ENCODE peak calls at places on chromosomes 3 and 15, in five cellular contexts. One of them, this sample, is unnamed.

GRCh38 chr15:73394782-73395181 is 26.0 kb upstream of the HCN4 start:
- DNase-seq in nucleus accumbens: no peak
- DNase-seq in amygdala: no peak
- DNase-seq in DND-41: no peak
- DNase-seq in NCI-H1436: no peak
- DNase-seq in this sample: no peak

GRCh38 chr3:105429034-105429762 is 62.5 kb downstream of the ALCAM start:
- DNase-seq in NCI-H1436: no peak
- DNase-seq in amygdala: no peak
- DNase-seq in DND-41: no peak
- DNase-seq in nucleus accumbens: no peak
- DNase-seq in this sample: no peak

GRCh38 chr15:88650556-88650955 is 11.7 kb downstream of the ISG20 start:
- DNase-seq in nucleus accumbens: no peak
- DNase-seq in NCI-H1436: no peak
- DNase-seq in DND-41: no peak
- DNase-seq in amygdala: no peak
- DNase-seq in this sample: no peak

GRCh38 chr15:31004220-31004733 is 12.8 kb upstream of the MTMR10 start:
- DNase-seq in NCI-H1436: no peak
- DNase-seq in nucleus accumbens: no peak
- DNase-seq in amygdala: no peak
- DNase-seq in DND-41: no peak
- DNase-seq in this sample: no peak

GRCh38 chr15:66156310-66156975 is 97.1 kb downstream of the MEGF11 start:
- DNase-seq in DND-41: no peak
- DNase-seq in nucleus accumbens: no peak
- DNase-seq in NCI-H1436: no peak
- DNase-seq in amygdala: no peak
- DNase-seq in this sample: no peak

GRCh38 chr3:50258979-50259378 is 10.0 kb upstream of the SEMA3B start:
- DNase-seq in nucleus accumbens: no peak
- DNase-seq in NCI-H1436: no peak
- DNase-seq in DND-41: no peak
- DNase-seq in amygdala: no peak
- DNase-seq in this sample: no peak

GRCh38 chr3:128133273-128133883 is 9.8 kb upstream of the RUVBL1 start:
- DNase-seq in nucleus accumbens: no peak
- DNase-seq in NCI-H1436: peak
- DNase-seq in DND-41: peak
- DNase-seq in amygdala: no peak
- DNase-seq in this sample: no peak

GRCh38 chr3:195160257-195160898 is 110.6 kb downstream of the XXYLT1 start:
- DNase-seq in DND-41: no peak
- DNase-seq in NCI-H1436: no peak
- DNase-seq in amygdala: no peak
- DNase-seq in nucleus accumbens: no peak
- DNase-seq in this sample: no peak

GRCh38 chr15:96792216-96792615 is 461.7 kb downstream of the NR2F2 start:
- DNase-seq in nucleus accumbens: no peak
- DNase-seq in NCI-H1436: no peak
- DNase-seq in amygdala: no peak
- DNase-seq in DND-41: no peak
- DNase-seq in this sample: no peak

GRCh38 chr15:77002954-77003912 is 8.3 kb downstream of the PSTPIP1 start:
- DNase-seq in nucleus accumbens: no peak
- DNase-seq in amygdala: no peak
- DNase-seq in NCI-H1436: no peak
- DNase-seq in DND-41: peak
- DNase-seq in this sample: no peak

GRCh38 chr15:89761009-89761831 is 10.2 kb upstream of the MESP1 start:
- DNase-seq in DND-41: no peak
- DNase-seq in nucleus accumbens: no peak
- DNase-seq in NCI-H1436: no peak
- DNase-seq in amygdala: no peak
- DNase-seq in this sample: no peak

GRCh38 chr3:102156426-102156825 is 278.4 kb upstream of the ZPLD1 start:
- DNase-seq in nucleus accumbens: no peak
- DNase-seq in amygdala: no peak
- DNase-seq in NCI-H1436: no peak
- DNase-seq in DND-41: no peak
- DNase-seq in this sample: no peak

GRCh38 chr3:194328080-194328571 is 23.0 kb downstream of the CPN2 start:
- DNase-seq in amygdala: no peak
- DNase-seq in DND-41: no peak
- DNase-seq in NCI-H1436: no peak
- DNase-seq in nucleus accumbens: no peak
- DNase-seq in this sample: no peak

GRCh38 chr3:64417816-64418215 is 192.6 kb upstream of the PRICKLE2 start:
- DNase-seq in NCI-H1436: no peak
- DNase-seq in amygdala: no peak
- DNase-seq in DND-41: no peak
- DNase-seq in nucleus accumbens: no peak
- DNase-seq in this sample: no peak

GRCh38 chr15:60918234-60918964 is 310.7 kb downstream of the RORA start:
- DNase-seq in nucleus accumbens: no peak
- DNase-seq in NCI-H1436: no peak
- DNase-seq in DND-41: no peak
- DNase-seq in amygdala: no peak
- DNase-seq in this sample: no peak

GRCh38 chr15:56371495-56372147 is 6.4 kb downstream of the TEX9 start:
- DNase-seq in nucleus accumbens: no peak
- DNase-seq in DND-41: no peak
- DNase-seq in amygdala: no peak
- DNase-seq in NCI-H1436: no peak
- DNase-seq in this sample: no peak

GRCh38 chr3:105401691-105402149 is 35.0 kb downstream of the ALCAM start:
- DNase-seq in nucleus accumbens: no peak
- DNase-seq in NCI-H1436: no peak
- DNase-seq in amygdala: no peak
- DNase-seq in DND-41: no peak
- DNase-seq in this sample: no peak

GRCh38 chr15:69644876-69645275 is 192.3 kb downstream of the RPLP1 start:
- DNase-seq in NCI-H1436: no peak
- DNase-seq in DND-41: no peak
- DNase-seq in amygdala: no peak
- DNase-seq in nucleus accumbens: no peak
- DNase-seq in this sample: no peak

GRCh38 chr3:184472723-184473419 is 88.7 kb upstream of the EPHB3 start:
- DNase-seq in amygdala: no peak
- DNase-seq in NCI-H1436: no peak
- DNase-seq in DND-41: no peak
- DNase-seq in nucleus accumbens: no peak
- DNase-seq in this sample: no peak

GRCh38 chr3:51999861-52000260 is 4.2 kb upstream of the RPL29 start:
- DNase-seq in nucleus accumbens: no peak
- DNase-seq in NCI-H1436: no peak
- DNase-seq in amygdala: no peak
- DNase-seq in DND-41: no peak
- DNase-seq in this sample: no peak

GRCh38 chr3:30227571-30228301 is 378.7 kb upstream of the TGFBR2 start:
- DNase-seq in nucleus accumbens: no peak
- DNase-seq in NCI-H1436: no peak
- DNase-seq in DND-41: no peak
- DNase-seq in amygdala: no peak
- DNase-seq in this sample: no peak

GRCh38 chr3:56123487-56123886 is 344.8 kb downstream of the ERC2 start:
- DNase-seq in NCI-H1436: no peak
- DNase-seq in amygdala: no peak
- DNase-seq in DND-41: no peak
- DNase-seq in nucleus accumbens: no peak
- DNase-seq in this sample: no peak

GRCh38 chr3:178560759-178561158 is 24.5 kb downstream of the KCNMB2 start:
- DNase-seq in DND-41: no peak
- DNase-seq in nucleus accumbens: no peak
- DNase-seq in amygdala: no peak
- DNase-seq in NCI-H1436: no peak
- DNase-seq in this sample: no peak

GRCh38 chr3:43856351-43856750 is 165.6 kb downstream of the ABHD5 start:
- DNase-seq in DND-41: no peak
- DNase-seq in nucleus accumbens: no peak
- DNase-seq in amygdala: no peak
- DNase-seq in NCI-H1436: no peak
- DNase-seq in this sample: no peak

This sample was measured in NCI-H2029 treated with DMSO at 0.1 percent for 48 hours.